ENCODE peak calls at places on chromosomes 4 and X, in six cellular contexts. P, G, U, R, Q and O are unnamed samples.

GRCh38 chrX:55008571-55009358 is 8.6 kb downstream of the APEX2 start:
- DNase-seq in P (no peak), G (no peak), U (no peak), R (no peak), Q (peak; percentile 67), O (no peak)

GRCh38 chr4:24519649-24520048 is 64.7 kb downstream of the DHX15 start:
- DNase-seq in P (peak; percentile 79), G (no peak), U (no peak), R (no peak), Q (peak; percentile 71), O (no peak)

GRCh38 chr4:2712261-2712842 is 43.8 kb downstream of the TNIP2 start:
- DNase-seq in P (peak; percentile 40), G (no peak), U (no peak), R (peak; percentile 33), Q (peak; percentile 19), O (no peak)

GRCh38 chr4:27524224-27524623 is 663.6 kb downstream of the STIM2 start:
- DNase-seq in P (peak; percentile 39), G (no peak), U (no peak), R (no peak), Q (no peak), O (no peak)

GRCh38 chr4:155796031-155796430 is 37.2 kb downstream of the GUCY1B1 start:
- DNase-seq in P (peak; percentile 65), G (peak; percentile 37), U (peak; percentile 15), R (peak; percentile 30), Q (peak; percentile 86), O (no peak)

GRCh38 chrX:25012433-25012735 is 3.4 kb downstream of the ARX start:
- DNase-seq in P (peak; percentile 45), G (peak; percentile 15), U (peak; percentile 42), R (peak; percentile 79), Q (no peak), O (no peak)

GRCh38 chrX:132591719-132592275 is 103.0 kb upstream of the MBNL3 start:
- DNase-seq in P (no peak), G (no peak), U (no peak), R (no peak), Q (no peak), O (no peak)

GRCh38 chrX:120560405-120560841 is 339 bp downstream of the CUL4B start:
- DNase-seq in P (no peak), G (peak; percentile 52), U (no peak), R (no peak), Q (peak; percentile 49), O (no peak)

GRCh38 chrX:118974908-118975671 is 672 bp downstream of the LONRF3 start:
- DNase-seq in P (peak; percentile 67), G (peak; percentile 53), U (peak; percentile 40), R (peak; percentile 59), Q (peak; percentile 10), O (no peak)

GRCh38 chr4:170305627-170306026 is 215.9 kb upstream of the AADAT start:
- DNase-seq in P (no peak), G (no peak), U (no peak), R (no peak), Q (no peak), O (no peak)

GRCh38 chr4:61277785-61278184 is 77.7 kb downstream of the ADGRL3 start:
- DNase-seq in P (no peak), G (no peak), U (no peak), R (no peak), Q (peak; percentile 12), O (no peak)

GRCh38 chrX:154724999-154725756 is 25.7 kb downstream of the GAB3 start:
- DNase-seq in P (no peak), G (peak; percentile 15), U (no peak), R (no peak), Q (no peak), O (no peak)

GRCh38 chrX:154729439-154729838 is 21.4 kb downstream of the GAB3 start:
- DNase-seq in P (no peak), G (no peak), U (no peak), R (no peak), Q (no peak), O (no peak)

GRCh38 chrX:154728791-154729190 is 22.1 kb downstream of the GAB3 start:
- DNase-seq in P (no peak), G (no peak), U (no peak), R (no peak), Q (no peak), O (no peak)

GRCh38 chrX:154730271-154730883 is 20.5 kb downstream of the GAB3 start:
- DNase-seq in P (no peak), G (no peak), U (no peak), R (no peak), Q (peak; percentile 81), O (no peak)

GRCh38 chrX:154727418-154728323 is 23.2 kb downstream of the GAB3 start:
- DNase-seq in P (peak; percentile 53), G (no peak), U (no peak), R (no peak), Q (peak; percentile 77), O (no peak)
- H3K9ac ChIP-seq in P (no peak overlapping the region), G (no peak overlapping the region), U (peak overlapping the region; percentile 63), R (no peak overlapping the region), Q (no peak overlapping the region), O (no peak overlapping the region)

DNA sequence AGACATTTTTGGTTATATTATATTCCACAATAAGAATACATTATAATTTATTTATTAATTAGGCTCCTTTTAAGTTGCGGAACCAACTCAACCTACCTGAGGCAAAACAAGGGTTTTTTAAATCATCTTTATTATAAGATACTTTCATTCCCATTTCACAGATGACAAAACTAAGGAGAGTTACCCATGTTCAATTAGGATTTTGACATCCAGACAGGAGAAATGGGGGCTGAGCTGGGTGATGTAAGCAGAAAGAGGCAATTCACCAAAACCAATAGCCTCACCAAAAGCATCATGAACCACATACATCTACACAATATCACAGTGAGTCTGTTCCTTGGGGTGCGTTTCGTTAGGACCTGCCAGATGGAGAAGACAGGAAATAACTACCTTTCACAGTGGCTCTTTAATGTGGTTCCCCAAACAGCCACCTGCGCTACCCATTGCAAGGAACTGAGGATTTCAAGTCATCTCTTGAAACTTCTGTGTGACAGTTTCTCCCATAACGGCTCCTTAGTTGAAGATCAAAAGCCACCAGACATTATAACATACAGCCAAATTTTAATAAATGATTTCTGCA is 190.5 kb upstream of the LEF1 start:
- DNase-seq in P (no peak), G (peak; percentile 94), U (no peak), R (no peak), Q (no peak), O (no peak)
- H3K4me3 ChIP-seq in P (no peak overlapping the region), G (no peak overlapping the region), U (no peak overlapping the region), R (no peak overlapping the region), Q (no peak overlapping the region), O (no peak overlapping the region)

DNA sequence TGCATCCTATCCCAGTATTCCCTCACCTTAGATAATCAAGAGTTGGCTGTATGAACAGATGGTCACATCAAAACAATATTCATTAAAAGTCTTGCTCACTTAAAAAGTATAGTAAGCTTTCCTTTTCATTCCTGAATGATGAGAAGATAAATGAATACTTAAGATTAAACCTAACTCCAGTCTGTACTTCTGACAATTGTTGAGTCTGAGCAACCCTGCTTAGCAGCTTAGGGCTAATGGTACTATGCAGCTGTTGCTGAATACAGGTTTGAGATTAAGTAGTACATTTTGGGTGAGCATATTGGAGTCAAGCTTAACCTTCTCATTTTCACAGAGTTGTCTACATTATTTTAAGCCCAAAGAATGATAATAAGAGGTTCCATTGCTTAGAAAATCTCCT is 121.7 kb upstream of the ETNPPL start:
- DNase-seq in P (no peak), G (no peak), U (no peak), R (no peak), Q (peak; percentile 69), O (no peak)
- H3K9ac ChIP-seq in P (no peak overlapping the region), G (no peak overlapping the region), U (no peak overlapping the region), R (no peak overlapping the region), Q (no peak overlapping the region), O (no peak overlapping the region)

DNA sequence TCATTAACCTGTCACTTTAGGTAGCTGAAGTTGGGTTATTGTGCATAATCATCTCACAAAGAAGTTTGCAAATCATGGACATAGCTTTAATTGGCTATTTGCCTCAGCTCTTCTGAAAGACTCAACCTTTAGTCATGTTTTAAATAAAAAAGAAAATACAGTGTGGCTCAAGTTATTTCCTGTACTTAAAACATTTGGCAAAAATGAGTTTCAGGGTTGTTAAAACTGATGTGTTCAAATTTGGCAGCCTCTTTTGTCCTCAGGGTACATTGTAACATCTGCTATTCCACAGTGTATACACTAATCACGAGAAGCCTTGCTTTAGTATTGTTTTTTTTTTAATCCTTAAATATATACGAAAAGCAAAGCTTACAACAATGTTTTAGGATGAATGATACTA is 31.5 kb upstream of the HPGD start:
- DNase-seq in P (no peak), G (peak; percentile 11), U (no peak), R (no peak), Q (peak; percentile 44), O (peak; percentile 87)
- H3K4me3 ChIP-seq in P (no peak overlapping the region), G (no peak overlapping the region), U (no peak overlapping the region), R (no peak overlapping the region), Q (no peak overlapping the region), O (peak overlapping the region; percentile 56)

GRCh38 chrX:152913354-152913753 is 15.5 kb downstream of the ZNF185 start:
- DNase-seq in P (no peak), G (no peak), U (no peak), R (no peak), Q (no peak), O (no peak)
- H3K9ac ChIP-seq in P (no peak overlapping the region), G (no peak overlapping the region), U (no peak overlapping the region), R (no peak overlapping the region), Q (no peak overlapping the region), O (no peak overlapping the region)

GRCh38 chrX:139708067-139708466 is at the start of gene MCF2:
- DNase-seq in P (no peak), G (no peak), U (no peak), R (no peak), Q (no peak), O (no peak)
- H3K4me3 ChIP-seq in P (no peak within 1 kb of the TSS), G (no peak within 1 kb of the TSS), U (no peak within 1 kb of the TSS), R (no peak within 1 kb of the TSS), Q (no peak within 1 kb of the TSS), O (no peak within 1 kb of the TSS)